ENCODE peak calls at places on chromosomes 3 and 15, in six cellular contexts. G is NCI-H1417 treated with DMSO at 0.1 percent for 48 hours; L is body of pancreas; W is substantia nigra; N is fibroblast of mammary gland; Y is activated CD4-positive, CD25-positive, alpha-beta regulatory T cell. Z is an unnamed sample.

GRCh38 chr3:134600685-134601502 is 49.9 kb downstream of the KY start:
- DNase-seq in N (peak; percentile 49), L (peak; percentile 48), G (no peak), Y (peak; percentile 18), W (peak; percentile 57), Z (peak; percentile 66)

GRCh38 chr15:74245342-74245931 is 9.3 kb downstream of the CCDC33 start:
- DNase-seq in W (peak; percentile 1), L (no peak), Y (no peak), G (peak; percentile 98), N (no peak), Z (no peak)

GRCh38 chr15:48031973-48032372 is 88.8 kb upstream of the SLC24A5 start:
- DNase-seq in Y (no peak), W (no peak), N (no peak), L (no peak), G (no peak), Z (no peak)

GRCh38 chr3:11719406-11720219 is 75.9 kb upstream of the VGLL4 start:
- DNase-seq in G (no peak), L (peak; percentile 96), N (no peak), Y (peak; percentile 37), W (peak; percentile 31), Z (peak; percentile 96)

GRCh38 chr3:7574435-7574834 is 713.5 kb downstream of the GRM7 start:
- DNase-seq in G (no peak), Y (no peak), N (no peak), W (no peak), L (no peak), Z (no peak)

GRCh38 chr15:64599716-64600115 is 139.3 kb downstream of the ZNF609 start:
- DNase-seq in G (no peak), Y (no peak), W (no peak), N (peak; percentile 54), L (no peak), Z (no peak)

GRCh38 chr3:183260167-183260904 is 7.3 kb downstream of the B3GNT5 start:
- DNase-seq in L (no peak), G (no peak), W (no peak), Y (no peak), N (peak; percentile 58), Z (peak; percentile 30)

GRCh38 chr3:110352841-110353595 is 718.6 kb upstream of the NECTIN3 start:
- DNase-seq in G (no peak), N (peak; percentile 18), W (no peak), Y (no peak), L (no peak), Z (no peak)

GRCh38 chr3:101261506-101261905 is 58.9 kb downstream of the IMPG2 start:
- DNase-seq in Y (no peak), W (no peak), G (no peak), N (peak; percentile 74), L (no peak), Z (no peak)

GRCh38 chr3:46931631-46932441 is 44.7 kb downstream of the CCDC12 start:
- DNase-seq in L (no peak), Y (no peak), N (peak; percentile 40), W (no peak), G (no peak), Z (peak; percentile 66)

GRCh38 chr15:49890689-49891088 is 228.3 kb downstream of the ATP8B4 start:
- DNase-seq in G (no peak), L (no peak), Y (no peak), W (no peak), N (no peak), Z (no peak)

GRCh38 chr15:57440799-57441198 is 64.5 kb downstream of the CGNL1 start:
- DNase-seq in N (peak; percentile 31), Y (no peak), G (no peak), W (no peak), L (no peak), Z (no peak)

GRCh38 chr3:134718736-134719135 is 67.9 kb upstream of the KY start:
- DNase-seq in G (no peak), N (peak; percentile 4), L (no peak), W (no peak), Y (no peak), Z (no peak)

GRCh38 chr3:138686771-138687221 is 78.2 kb downstream of the FAIM start:
- DNase-seq in Y (no peak), G (no peak), L (peak; percentile 18), N (peak; percentile 82), W (no peak), Z (no peak)

GRCh38 chr15:50051811-50052419 is 67.1 kb downstream of the ATP8B4 start:
- DNase-seq in G (no peak), N (peak; percentile 94), L (peak; percentile 46), W (peak; percentile 38), Y (no peak), Z (peak; percentile 61)

GRCh38 chr15:65952425-65953053 is 83.2 kb downstream of the RAB11A start:
- DNase-seq in Y (no peak), L (no peak), G (no peak), N (peak; percentile 59), W (no peak), Z (no peak)

GRCh38 chr15:27845535-27846369 is 253.4 kb downstream of the OCA2 start:
- DNase-seq in N (no peak), G (no peak), W (no peak), Y (no peak), L (no peak), Z (no peak)

GRCh38 chr3:98705694-98706093 is 57.4 kb upstream of the ST3GAL6 start:
- DNase-seq in W (no peak), L (no peak), Y (no peak), N (peak; percentile 31), G (no peak), Z (no peak)

GRCh38 chr3:142663865-142664264 is 60.0 kb upstream of the TRPC1 start:
- DNase-seq in Y (no peak), G (no peak), N (no peak), L (no peak), W (no peak), Z (no peak)

GRCh38 chr3:98680723-98681122 is 82.4 kb upstream of the ST3GAL6 start:
- DNase-seq in L (no peak), N (peak; percentile 82), Y (no peak), G (no peak), W (no peak), Z (no peak)

GRCh38 chr3:192121921-192122320 is 605.4 kb downstream of the FGF12 start:
- DNase-seq in N (no peak), Y (no peak), G (no peak), L (no peak), W (no peak), Z (no peak)

GRCh38 chr15:77516786-77517185 is 96.1 kb downstream of the HMG20A start:
- DNase-seq in L (no peak), G (no peak), W (no peak), N (no peak), Y (no peak), Z (no peak)

GRCh38 chr3:31462050-31462569 is 70.6 kb upstream of the STT3B start:
- DNase-seq in Y (no peak), N (no peak), W (no peak), L (no peak), G (no peak), Z (peak; percentile 47)

GRCh38 chr3:118884748-118885206 is 149.9 kb downstream of the IGSF11 start:
- DNase-seq in W (peak; percentile 68), N (peak; percentile 41), L (peak; percentile 85), Y (peak; percentile 40), G (no peak), Z (peak; percentile 71)

GRCh38 chr15:45606841-45607240 is 19.7 kb downstream of the BLOC1S6 start:
- DNase-seq in Y (no peak), N (no peak), W (no peak), L (no peak), G (no peak), Z (no peak)

GRCh38 chr3:71585891-71586809 is 2.6 kb upstream of the FOXP1 start:
- DNase-seq in Y (no peak), W (no peak), G (no peak), N (peak; percentile 66), L (no peak), Z (no peak)

GRCh38 chr15:91271565-91272153 is 171.6 kb downstream of the SV2B start:
- DNase-seq in L (peak; percentile 53), N (peak; percentile 70), G (peak; percentile 43), Y (no peak), W (peak; percentile 42), Z (peak; percentile 58)

GRCh38 chr3:42880601-42881451 is 5.1 kb upstream of the CYP8B1 start:
- DNase-seq in N (peak; percentile 72), Y (peak; percentile 84), W (peak; percentile 62), G (no peak), L (peak; percentile 89), Z (peak; percentile 85)

GRCh38 chr15:38682363-38682762 is 117.7 kb upstream of the RASGRP1 start:
- DNase-seq in N (no peak), L (no peak), W (no peak), G (no peak), Y (no peak), Z (no peak)

GRCh38 chr3:43222594-43222993 is 63.7 kb upstream of the SNRK start:
- DNase-seq in Y (no peak), G (no peak), L (no peak), N (no peak), W (no peak), Z (no peak)

Z was measured in colonic mucosa.